ENCODE peak calls at places on chromosome 1, in four cellular contexts. One of them, this sample, is unnamed.

GRCh38 chr1:199295102-199295501 is 656.3 kb downstream of the PTPRC start:
- DNase-seq in lung: no peak
- DNase-seq in epithelial cell of proximal tubule: no peak
- DNase-seq in ascending aorta: no peak
- DNase-seq in this sample: no peak

GRCh38 chr1:182611787-182612186 is 7.6 kb upstream of the RGS16 start:
- DNase-seq in ascending aorta: no peak
- DNase-seq in lung: no peak
- DNase-seq in epithelial cell of proximal tubule: no peak
- DNase-seq in this sample: no peak

GRCh38 chr1:31191281-31191680 is 48.4 kb downstream of the NKAIN1 start:
- DNase-seq in lung: no peak
- DNase-seq in epithelial cell of proximal tubule: no peak
- DNase-seq in ascending aorta: no peak
- DNase-seq in this sample: no peak

GRCh38 chr1:71658295-71658694 is 577.5 kb upstream of the ZRANB2 start:
- DNase-seq in epithelial cell of proximal tubule: no peak
- DNase-seq in lung: no peak
- DNase-seq in ascending aorta: no peak
- DNase-seq in this sample: no peak

GRCh38 chr1:7783178-7783711 is 846 bp upstream of the PER3 start:
- DNase-seq in lung: peak
- DNase-seq in epithelial cell of proximal tubule: no peak
- DNase-seq in ascending aorta: peak
- DNase-seq in this sample: peak

GRCh38 chr1:65820983-65821382 is 28.3 kb downstream of the PDE4B start:
- DNase-seq in ascending aorta: no peak
- DNase-seq in lung: no peak
- DNase-seq in epithelial cell of proximal tubule: peak
- DNase-seq in this sample: no peak

GRCh38 chr1:204263240-204263848 is 49.6 kb upstream of the GOLT1A start:
- DNase-seq in epithelial cell of proximal tubule: no peak
- DNase-seq in ascending aorta: no peak
- DNase-seq in lung: no peak
- DNase-seq in this sample: no peak

GRCh38 chr1:2352341-2353214 is 38.8 kb downstream of the MORN1 start:
- DNase-seq in ascending aorta: no peak
- DNase-seq in lung: no peak
- DNase-seq in epithelial cell of proximal tubule: no peak
- DNase-seq in this sample: no peak

GRCh38 chr1:1353389-1354151 is 4.4 kb upstream of the DVL1 start:
- DNase-seq in ascending aorta: no peak
- DNase-seq in epithelial cell of proximal tubule: no peak
- DNase-seq in lung: no peak
- DNase-seq in this sample: peak

GRCh38 chr1:201108614-201109013 is 3.6 kb downstream of the CACNA1S start:
- DNase-seq in epithelial cell of proximal tubule: no peak
- DNase-seq in ascending aorta: no peak
- DNase-seq in lung: no peak
- DNase-seq in this sample: peak

GRCh38 chr1:913491-914252 is 10.1 kb upstream of the SAMD11 start:
- DNase-seq in epithelial cell of proximal tubule: no peak
- DNase-seq in ascending aorta: no peak
- DNase-seq in lung: no peak
- DNase-seq in this sample: peak

GRCh38 chr1:18951818-18952391 is 4.6 kb downstream of the IFFO2 start:
- DNase-seq in epithelial cell of proximal tubule: no peak
- DNase-seq in ascending aorta: no peak
- DNase-seq in lung: no peak
- DNase-seq in this sample: no peak

GRCh38 chr1:207673399-207673798 is 28.5 kb downstream of the CR1L start:
- DNase-seq in lung: no peak
- DNase-seq in epithelial cell of proximal tubule: no peak
- DNase-seq in ascending aorta: no peak
- DNase-seq in this sample: no peak

GRCh38 chr1:206049919-206050600 is 2.9 kb upstream of the RHEX start:
- DNase-seq in lung: no peak
- DNase-seq in ascending aorta: no peak
- DNase-seq in epithelial cell of proximal tubule: no peak
- DNase-seq in this sample: no peak

GRCh38 chr1:151061012-151061401 is 810 bp downstream of the MLLT11 start:
- DNase-seq in ascending aorta: no peak
- DNase-seq in epithelial cell of proximal tubule: no peak
- DNase-seq in lung: no peak
- DNase-seq in this sample: peak

GRCh38 chr1:41246568-41246967 is 4.5 kb upstream of the SCMH1 start:
- DNase-seq in epithelial cell of proximal tubule: no peak
- DNase-seq in ascending aorta: no peak
- DNase-seq in lung: no peak
- DNase-seq in this sample: no peak
- H3K4me3 ChIP-seq in epithelial cell of proximal tubule: no peak
- H3K4me3 ChIP-seq in ascending aorta: no peak
- H3K4me3 ChIP-seq in lung: no peak
- H3K4me3 ChIP-seq in this sample: no peak

DNA sequence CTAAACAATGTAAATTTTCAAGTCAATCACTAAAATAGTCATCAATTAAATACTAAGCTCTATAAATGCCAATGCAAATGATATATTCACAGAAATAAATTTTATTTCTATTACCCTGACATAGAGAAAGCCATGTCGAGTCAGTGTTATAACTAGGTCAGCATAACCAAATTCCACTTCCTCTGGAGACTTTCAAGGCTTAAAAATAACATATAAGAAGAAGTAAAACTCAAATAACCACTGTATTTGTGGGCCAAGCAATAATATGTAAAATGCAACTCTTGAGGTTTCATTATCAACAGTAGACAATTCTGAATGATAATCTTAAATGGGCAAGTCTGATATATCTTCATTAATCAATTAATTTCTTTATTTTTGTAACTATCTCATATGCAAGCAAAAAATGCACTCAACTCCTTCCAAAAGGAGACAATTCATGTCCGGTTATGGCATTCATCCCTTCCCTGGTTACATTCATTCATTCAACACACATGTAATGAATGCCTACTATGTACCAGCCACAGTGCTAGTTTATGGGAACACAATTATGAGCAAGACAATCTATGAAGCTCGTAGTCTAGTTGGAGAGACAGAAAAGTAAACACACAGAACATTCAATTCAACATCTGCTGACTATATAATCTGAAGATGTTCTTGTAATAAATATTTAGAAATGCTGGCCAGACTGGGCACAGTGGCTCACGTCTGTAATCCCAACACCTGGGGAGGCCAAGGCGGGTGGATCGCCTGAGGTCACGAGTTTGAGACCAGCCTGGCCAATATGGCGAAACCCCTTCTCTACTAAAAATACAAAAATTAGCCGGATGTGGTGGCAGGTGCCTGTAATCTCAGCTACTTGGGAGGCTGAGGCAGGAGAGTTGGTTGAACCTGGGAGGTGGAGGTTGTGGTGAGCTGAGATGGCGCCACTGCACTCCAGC is 37.1 kb upstream of the CAP1 start:
- DNase-seq in lung: no peak
- DNase-seq in epithelial cell of proximal tubule: no peak
- DNase-seq in ascending aorta: no peak
- DNase-seq in this sample: no peak
- H3K4me3 ChIP-seq in lung: no peak
- H3K4me3 ChIP-seq in epithelial cell of proximal tubule: no peak
- H3K4me3 ChIP-seq in ascending aorta: no peak
- H3K4me3 ChIP-seq in this sample: no peak

GRCh38 chr1:160623860-160624259 is 23.0 kb downstream of the SLAMF1 start:
- DNase-seq in epithelial cell of proximal tubule: no peak
- DNase-seq in lung: no peak
- DNase-seq in ascending aorta: no peak
- DNase-seq in this sample: no peak
- H3K4me3 ChIP-seq in epithelial cell of proximal tubule: no peak
- H3K4me3 ChIP-seq in lung: no peak
- H3K4me3 ChIP-seq in ascending aorta: no peak
- H3K4me3 ChIP-seq in this sample: no peak

DNA sequence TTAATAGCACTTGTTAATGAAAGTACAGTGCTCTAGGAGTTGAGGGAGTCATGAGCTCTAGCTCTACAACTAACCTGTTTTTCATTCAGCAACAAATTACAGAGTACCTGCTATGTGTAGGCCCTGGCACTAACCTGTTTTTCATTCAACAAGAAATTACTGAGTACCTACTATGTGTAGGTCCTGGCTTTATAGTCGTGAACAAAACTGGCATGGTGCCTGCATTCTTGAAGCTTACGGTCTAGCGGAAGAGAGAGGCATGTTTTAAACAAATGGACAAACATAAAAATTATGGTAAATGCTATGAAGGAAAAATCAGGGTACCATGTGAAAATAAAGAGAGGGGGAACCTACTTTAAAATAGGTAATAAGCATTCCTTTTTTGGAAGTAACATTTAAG is 2.2 kb upstream of the UBAP2L start:
- DNase-seq in ascending aorta: no peak
- DNase-seq in epithelial cell of proximal tubule: no peak
- DNase-seq in lung: no peak
- DNase-seq in this sample: no peak
- H3K4me3 ChIP-seq in ascending aorta: peak
- H3K4me3 ChIP-seq in epithelial cell of proximal tubule: peak
- H3K4me3 ChIP-seq in lung: no peak
- H3K4me3 ChIP-seq in this sample: peak

GRCh38 chr1:90707363-90707710 is 9.8 kb downstream of the BARHL2 start:
- DNase-seq in lung: peak
- DNase-seq in ascending aorta: no peak
- DNase-seq in epithelial cell of proximal tubule: no peak
- DNase-seq in this sample: peak
- H3K4me3 ChIP-seq in lung: no peak
- H3K4me3 ChIP-seq in ascending aorta: peak
- H3K4me3 ChIP-seq in epithelial cell of proximal tubule: peak
- H3K4me3 ChIP-seq in this sample: peak